ENCODE peak calls at places on chromosomes 13 and 19, in five cellular contexts. I, V, F, U and J are unnamed samples.

GRCh38 chr13:67438465-67438864 is 208.3 kb upstream of the PCDH9 start:
- DNase-seq in U (no peak), I (no peak), F (no peak), V (no peak), J (no peak)

GRCh38 chr13:54175470-54175869 is 1146.9 kb downstream of the OLFM4 start:
- DNase-seq in V (no peak), U (no peak), I (no peak), F (no peak), J (no peak)

GRCh38 chr13:53189162-53189561 is 160.5 kb downstream of the OLFM4 start:
- DNase-seq in F (no peak), V (no peak), I (no peak), U (no peak), J (no peak)

GRCh38 chr19:17739121-17739875 is 12.0 kb upstream of the FCHO1 start:
- DNase-seq in V (no peak), I (no peak), U (no peak), F (no peak), J (no peak)

GRCh38 chr13:63005625-63006024 is 1590.0 kb upstream of the PCDH20 start:
- DNase-seq in I (no peak), V (no peak), U (no peak), F (no peak), J (no peak)

GRCh38 chr13:31950121-31950810 is 81.3 kb upstream of the FRY start:
- DNase-seq in I (no peak), U (no peak), F (no peak), V (no peak), J (no peak)

GRCh38 chr19:3178377-3178972 is at the start of gene S1PR4:
- DNase-seq in U (peak), V (no peak), I (no peak), F (no peak), J (no peak)

GRCh38 chr19:47891923-47892666 is 6.0 kb upstream of the SULT2A1 start:
- DNase-seq in I (peak), V (no peak), F (peak), U (peak), J (no peak)

GRCh38 chr19:49749055-49749716 is 13.9 kb downstream of the TSKS start:
- DNase-seq in F (no peak), U (no peak), I (no peak), V (no peak), J (no peak)

GRCh38 chr13:26062853-26063444 is 11.1 kb upstream of the SHISA2 start:
- DNase-seq in F (no peak), V (peak), I (no peak), U (peak), J (no peak)

GRCh38 chr13:39405107-39405506 is 197.9 kb downstream of the LHFPL6 start:
- DNase-seq in U (no peak), I (no peak), V (no peak), F (no peak), J (no peak)

GRCh38 chr13:110713981-110714797 is 689 bp downstream of the ING1 start:
- DNase-seq in I (peak), V (no peak), F (peak), U (peak), J (no peak)

GRCh38 chr13:111429064-111429558 is 108.7 kb downstream of the TEX29 start:
- DNase-seq in F (no peak), V (peak), I (no peak), U (peak), J (no peak)

GRCh38 chr13:43319617-43320444 is 296.4 kb downstream of the DNAJC15 start:
- DNase-seq in V (no peak), F (no peak), U (no peak), I (no peak), J (no peak)

GRCh38 chr19:18287836-18288772 is 6.7 kb upstream of the JUND start:
- DNase-seq in U (no peak), V (no peak), I (no peak), F (no peak), J (no peak)

GRCh38 chr13:35789335-35790166 is 313.1 kb upstream of the MAB21L1 start:
- DNase-seq in U (no peak), V (peak), I (no peak), F (no peak), J (no peak)

GRCh38 chr19:34347561-34348165 is 17.3 kb upstream of the GPI start:
- DNase-seq in V (no peak), U (no peak), F (no peak), I (no peak), J (no peak)

GRCh38 chr19:10110076-10110971 is 1.2 kb upstream of the P2RY11 start:
- DNase-seq in U (no peak), V (no peak), F (no peak), I (no peak), J (no peak)

GRCh38 chr13:110914293-110915056 is 394 bp downstream of the ANKRD10 start:
- DNase-seq in I (peak), U (peak), F (peak), V (no peak), J (peak)

DNA sequence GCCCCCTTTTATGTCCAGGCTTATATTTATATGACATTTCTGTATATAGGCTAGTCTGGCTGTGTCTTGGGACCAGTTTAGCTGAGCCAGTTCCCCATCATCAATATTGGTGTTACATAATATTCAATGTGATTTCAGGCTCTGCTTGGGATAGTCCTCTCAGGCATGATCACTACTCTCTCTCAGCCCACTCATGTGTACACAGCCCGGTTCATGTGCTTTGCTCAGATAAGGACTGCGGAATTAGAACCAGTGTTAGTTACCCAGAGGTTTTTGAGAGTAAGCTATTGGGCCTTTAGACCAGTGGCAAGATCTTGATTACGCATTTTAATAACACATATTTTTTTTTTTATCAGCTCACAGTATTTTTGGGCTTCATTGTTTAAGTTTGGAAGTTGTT is 219.9 kb downstream of the GPC5 start:
- DNase-seq in I (no peak), F (no peak), U (no peak), V (no peak), J (no peak)
- H3K4me3 ChIP-seq in I (no peak), F (no peak), U (no peak), V (no peak), J (no peak)

GRCh38 chr19:13963603-13964105 is 11.3 kb downstream of the DCAF15 start:
- DNase-seq in I (peak), V (no peak), F (no peak), U (no peak), J (no peak)

GRCh38 chr19:13959962-13960862 is 7.9 kb downstream of the DCAF15 start:
- DNase-seq in U (no peak), V (no peak), I (no peak), F (no peak), J (no peak)

GRCh38 chr19:13962738-13963602 is 10.7 kb downstream of the DCAF15 start:
- DNase-seq in V (no peak), F (no peak), I (peak), U (no peak), J (no peak)

GRCh38 chr19:13960863-13961784 is 8.8 kb downstream of the DCAF15 start:
- DNase-seq in V (no peak), U (no peak), F (no peak), I (no peak), J (no peak)

GRCh38 chr19:13961826-13962737 is 9.8 kb downstream of the DCAF15 start:
- DNase-seq in F (no peak), I (no peak), U (no peak), V (no peak), J (no peak)
- H3K4me3 ChIP-seq in F (no peak), I (peak), U (no peak), V (no peak), J (no peak)

DNA sequence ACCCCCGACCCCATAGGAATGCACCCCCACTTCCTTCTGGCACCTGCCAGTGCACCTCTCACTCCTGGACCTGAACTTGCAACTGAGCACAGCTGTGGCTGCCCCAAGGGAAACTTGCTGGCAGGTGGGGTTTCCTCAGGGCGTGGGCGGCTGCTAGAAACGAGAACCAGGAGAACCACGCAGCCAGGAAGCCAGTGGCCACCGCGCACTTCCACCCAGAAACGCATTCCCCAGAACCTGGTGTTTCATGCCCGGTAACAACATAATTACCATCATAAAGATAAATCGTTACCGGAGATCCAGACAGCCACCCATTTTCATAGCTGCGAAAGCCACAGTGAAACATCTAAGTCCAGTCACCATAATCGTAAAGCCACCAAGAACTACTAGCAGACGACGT is 75.2 kb upstream of the C13orf46 start:
- DNase-seq in U (no peak), I (no peak), V (no peak), F (no peak), J (no peak)
- H3K4me3 ChIP-seq in U (no peak), I (no peak), V (no peak), F (no peak), J (no peak)

DNA sequence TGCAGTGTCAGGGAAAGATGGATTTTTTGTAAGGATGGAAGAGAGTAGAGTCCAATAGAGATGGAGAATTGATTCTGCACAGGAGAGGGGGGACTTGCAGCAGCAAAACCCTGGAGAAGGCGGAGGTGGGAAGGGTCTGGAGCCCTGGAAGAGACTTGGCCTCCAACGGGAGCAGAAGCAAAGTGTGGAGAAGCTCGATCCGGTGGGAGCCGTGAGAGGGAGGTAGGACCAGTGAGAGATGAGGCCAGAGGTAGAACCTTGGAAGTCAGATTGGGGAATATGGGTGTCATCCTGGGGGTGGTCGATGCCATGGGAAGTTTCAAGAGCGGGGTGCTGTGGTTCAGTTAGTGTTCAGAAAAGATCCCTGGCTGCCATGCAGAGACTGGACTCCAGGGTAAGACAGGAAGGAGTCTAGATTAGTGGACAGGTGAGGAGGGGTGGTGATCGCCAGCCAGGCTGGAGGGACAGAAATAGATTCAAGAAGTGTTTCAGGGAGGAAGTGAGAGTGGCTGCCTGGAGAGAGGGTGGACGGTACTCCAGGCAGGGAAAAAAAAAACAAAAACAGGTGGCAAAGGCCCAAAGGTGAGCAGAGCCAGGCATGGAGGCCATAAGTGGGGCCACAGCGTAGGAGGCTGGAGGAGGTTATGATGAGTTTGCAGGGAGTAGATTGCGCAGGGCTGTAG is 2.6 kb downstream of the PPP5C start:
- DNase-seq in V (no peak), U (no peak), F (peak), I (no peak), J (no peak)
- H3K4me3 ChIP-seq in V (peak), U (no peak), F (no peak), I (no peak), J (no peak)